ENCODE peak calls at places on chromosomes 1 and 21, in four cellular contexts. V is osteocyte, E is GM13977, X is nephron progenitor cell. A is an unnamed sample.

GRCh38 chr1:231200417-231201031 is 38.7 kb downstream of the TRIM67 start:
- DNase-seq in X (no peak), E (no peak), V (no peak), A (no peak)

GRCh38 chr1:157289424-157290105 is 151.4 kb upstream of the ETV3 start:
- DNase-seq in X (no peak), V (peak; percentile 65), E (no peak), A (peak; percentile 53)

GRCh38 chr21:37551406-37552355 is 185.1 kb downstream of the DYRK1A start:
- DNase-seq in E (no peak), X (no peak), V (peak; percentile 84), A (peak; percentile 42)

GRCh38 chr1:238558156-238558555 is 667.4 kb upstream of the ZP4 start:
- DNase-seq in E (no peak), V (no peak), X (no peak), A (no peak)

GRCh38 chr1:221856188-221857093 is 114.6 kb upstream of the DUSP10 start:
- DNase-seq in V (no peak), E (no peak), X (no peak), A (no peak)

GRCh38 chr1:26220199-26220912 is 13.6 kb upstream of the CEP85 start:
- DNase-seq in E (no peak), X (peak; percentile 25), V (no peak), A (no peak)

GRCh38 chr1:229869225-229869624 is 197.8 kb upstream of the GALNT2 start:
- DNase-seq in E (no peak), V (no peak), X (no peak), A (no peak)

GRCh38 chr1:117967900-117968299 is 38.4 kb downstream of the WDR3 start:
- DNase-seq in E (no peak), X (no peak), V (no peak), A (no peak)

GRCh38 chr1:61647142-61647541 is 77.8 kb downstream of the TM2D1 start:
- DNase-seq in V (no peak), X (no peak), E (no peak), A (no peak)

GRCh38 chr1:18211764-18212163 is 104.2 kb downstream of the IGSF21 start:
- DNase-seq in V (no peak), X (no peak), E (no peak), A (no peak)

GRCh38 chr1:228964178-228964819 is 229.0 kb downstream of the RHOU start:
- DNase-seq in X (no peak), E (no peak), V (no peak), A (no peak)

GRCh38 chr1:33244143-33244808 is 12.0 kb upstream of the ZNF362 start:
- DNase-seq in V (no peak), X (no peak), E (no peak), A (no peak)

GRCh38 chr1:21670059-21670881 is 1.1 kb upstream of the RAP1GAP start:
- DNase-seq in E (no peak), V (no peak), X (no peak), A (no peak)

GRCh38 chr1:79198841-79199240 is 192.3 kb upstream of the ADGRL4 start:
- DNase-seq in E (no peak), X (no peak), V (no peak), A (no peak)

GRCh38 chr21:21085206-21085605 is 87.0 kb downstream of the NCAM2 start:
- DNase-seq in X (no peak), E (no peak), V (no peak), A (no peak)

GRCh38 chr1:243343970-243344749 is 88.3 kb downstream of the SDCCAG8 start:
- DNase-seq in X (peak; percentile 12), E (peak; percentile 53), V (no peak), A (no peak)

GRCh38 chr1:27504588-27505419 is 14.8 kb upstream of the WASF2 start:
- DNase-seq in X (peak; percentile 81), V (peak; percentile 91), E (no peak), A (no peak)

GRCh38 chr1:30513396-30514136 is 209.8 kb downstream of the MATN1 start:
- DNase-seq in V (peak; percentile 68), X (no peak), E (no peak), A (no peak)

GRCh38 chr1:154595621-154596020 is 12.4 kb downstream of the ADAR start:
- DNase-seq in X (no peak), E (no peak), V (no peak), A (no peak)

GRCh38 chr21:37198989-37199924 is 67.9 kb downstream of the VPS26C start:
- DNase-seq in X (no peak), V (no peak), E (no peak), A (no peak)

GRCh38 chr1:36224537-36225297 is 474 bp downstream of the THRAP3 start:
- DNase-seq in V (peak; percentile 91), X (peak; percentile 76), E (peak; percentile 84), A (peak; percentile 96)
- TF ChIP-seq CTCF in V (peak; percentile 53), X (peak; percentile 49), E (no peak), A (peak; percentile 28)

DNA sequence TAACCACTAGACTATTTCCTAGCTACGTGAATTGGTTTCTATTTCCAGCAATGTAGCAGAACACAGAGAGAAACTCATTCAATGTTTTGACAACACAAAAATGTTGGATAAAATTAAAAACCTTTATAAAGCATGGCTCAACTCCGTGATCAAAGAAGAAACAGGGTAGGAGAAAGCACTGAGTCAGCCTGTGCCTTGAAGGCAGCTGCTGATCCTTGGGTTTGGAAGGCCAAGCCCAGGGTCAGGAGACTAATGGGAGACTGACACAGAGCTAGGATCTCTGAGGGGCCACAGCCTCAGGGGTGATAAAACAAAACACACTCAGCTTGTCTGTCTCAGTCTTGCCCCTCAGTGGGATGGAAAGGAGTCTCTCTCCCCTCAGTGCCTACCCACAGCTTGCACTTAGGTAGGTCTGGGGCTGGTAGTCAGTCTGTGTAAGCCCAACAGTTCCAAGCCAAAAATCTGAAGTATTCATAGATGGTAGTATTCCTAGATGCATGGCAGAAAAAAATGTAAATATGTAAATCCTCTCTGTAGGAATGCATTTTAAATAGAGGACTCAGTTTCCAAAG is 53.3 kb downstream of the B3GALNT2 start:
- DNase-seq in V (no peak), E (no peak), X (no peak), A (no peak)
- TF ChIP-seq CTCF in V (no peak), E (no peak), X (no peak), A (no peak)

GRCh38 chr1:247407978-247408560 is 7.9 kb upstream of the NLRP3 start:
- DNase-seq in X (no peak), V (no peak), E (no peak), A (no peak)

GRCh38 chr1:247411583-247412295 is 4.2 kb upstream of the NLRP3 start:
- DNase-seq in V (no peak), E (no peak), X (no peak), A (no peak)

GRCh38 chr1:247406014-247406656 is 9.8 kb upstream of the NLRP3 start:
- DNase-seq in E (no peak), V (no peak), X (no peak), A (no peak)

GRCh38 chr1:247409869-247410544 is 6.0 kb upstream of the NLRP3 start:
- DNase-seq in V (no peak), X (no peak), E (peak; percentile 79), A (no peak)

GRCh38 chr1:247407180-247407616 is 8.8 kb upstream of the NLRP3 start:
- DNase-seq in X (no peak), E (peak; percentile 65), V (no peak), A (no peak)
- TF ChIP-seq CTCF in X (no peak), E (no peak), V (no peak), A (no peak)

DNA sequence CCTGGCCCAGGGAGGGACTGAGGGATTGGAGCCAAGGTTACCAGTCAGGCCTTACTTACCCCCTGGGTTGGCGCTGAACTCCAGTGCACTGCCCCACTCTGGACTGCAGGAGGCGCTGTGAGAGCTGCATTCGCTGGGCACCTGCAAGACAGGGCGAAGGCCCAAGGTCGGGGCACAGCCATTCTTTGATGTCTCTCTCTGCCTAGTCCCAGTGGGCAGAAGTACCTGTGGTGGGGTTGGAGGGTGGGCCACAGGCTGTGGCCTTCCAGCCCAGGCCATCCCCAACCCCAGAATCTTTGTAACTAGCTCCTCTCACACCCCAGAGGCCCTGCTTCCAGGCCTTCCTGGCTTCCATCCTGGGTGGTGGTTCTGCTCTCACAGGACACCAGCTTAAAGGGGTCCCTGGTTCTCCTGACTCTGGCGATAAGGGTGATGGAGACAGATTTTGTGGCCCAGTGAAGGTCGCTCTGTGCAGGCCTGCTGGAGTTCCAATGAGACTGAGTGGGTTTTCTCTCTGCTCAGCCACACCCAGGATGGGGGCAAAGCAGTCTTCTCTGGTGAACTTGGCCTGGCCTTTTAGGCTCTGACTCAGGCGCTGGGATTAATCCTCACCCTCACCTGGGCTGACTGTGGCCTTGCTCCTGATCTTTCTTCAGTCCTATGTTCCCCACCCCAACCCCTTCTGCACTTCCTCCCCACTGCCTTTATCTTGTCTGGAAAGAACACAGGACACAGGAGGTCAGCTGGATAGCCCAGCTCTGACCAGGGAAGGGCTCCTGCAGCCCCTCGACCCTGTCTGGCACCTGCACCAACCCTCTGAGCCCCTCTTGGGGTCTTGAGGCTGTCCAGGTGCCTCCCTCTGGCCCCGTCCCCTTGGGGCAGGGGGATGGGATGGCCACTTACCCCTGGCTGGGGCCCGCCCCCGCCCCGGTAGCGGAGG is 954 bp downstream of the MYOG start:
- DNase-seq in V (peak; percentile 79), E (peak; percentile 67), X (no peak), A (peak; percentile 74)
- TF ChIP-seq CTCF in V (peak; percentile 36), E (peak; percentile 68), X (peak; percentile 31), A (no peak)

GRCh38 chr1:23394664-23395063 is 25.0 kb upstream of the ZNF436 start:
- DNase-seq in E (no peak), X (no peak), V (no peak), A (peak; percentile 97)
- TF ChIP-seq CTCF in E (no peak), X (no peak), V (no peak), A (no peak)

DNA sequence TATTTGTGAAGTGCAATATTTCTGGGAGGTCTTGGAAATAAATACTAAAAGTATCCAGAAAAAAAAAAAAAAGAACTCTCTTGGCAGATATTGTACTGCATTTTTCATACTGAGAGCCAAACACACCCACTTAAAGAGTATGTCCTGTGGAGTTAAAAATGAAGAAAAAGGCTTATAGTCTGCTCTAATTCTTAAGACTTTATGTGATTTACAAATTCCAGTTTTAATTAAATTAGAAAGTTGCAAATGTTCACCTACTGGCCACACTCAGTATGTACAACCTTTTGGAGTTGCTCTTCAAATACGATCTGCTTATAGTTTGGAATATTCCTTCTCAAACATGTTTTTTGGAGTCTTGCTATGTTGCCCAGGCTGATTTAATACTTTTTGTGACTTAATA is 107.6 kb downstream of the LEPR start:
- DNase-seq in E (no peak), X (no peak), V (no peak), A (no peak)
- TF ChIP-seq CTCF in E (no peak), X (peak; percentile 23), V (peak; percentile 34), A (no peak)

DNA sequence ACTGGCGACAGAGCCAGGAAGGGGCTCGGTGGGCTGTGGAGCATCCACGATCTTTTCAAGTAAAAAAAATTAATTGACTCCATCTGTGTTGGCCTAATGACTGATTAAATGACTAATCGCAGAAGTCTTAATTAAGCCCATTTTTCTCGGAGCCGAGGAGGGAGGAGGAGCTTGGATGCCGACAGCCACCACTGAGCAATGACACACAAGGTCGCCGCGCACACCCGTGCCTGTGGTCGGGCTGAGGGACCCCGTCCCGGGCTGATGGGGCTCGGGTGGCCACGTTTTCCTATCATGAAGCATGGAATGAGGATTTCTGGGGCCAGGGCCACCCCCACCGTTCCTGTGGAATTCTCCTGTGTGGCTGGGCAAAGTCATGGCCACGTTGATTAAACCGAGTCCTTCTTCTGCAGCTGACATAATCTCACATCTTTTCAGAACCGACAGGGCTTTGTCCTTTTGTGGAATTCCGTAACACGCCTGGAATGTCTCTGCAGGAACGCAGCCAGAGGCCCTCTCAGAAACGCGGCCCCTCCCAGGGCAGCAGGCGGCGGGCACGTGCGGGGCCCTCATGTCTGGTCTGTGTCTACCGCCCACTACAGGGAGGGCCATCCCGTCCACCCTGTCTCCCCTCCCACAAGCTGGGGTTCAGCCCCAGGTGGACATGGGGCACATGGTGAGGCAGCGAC is 60.7 kb downstream of the MORN1 start:
- DNase-seq in X (no peak), E (no peak), V (no peak), A (no peak)
- TF ChIP-seq CTCF in X (no peak), E (no peak), V (no peak), A (peak; percentile 5)